ENCODE peak calls at places on chromosomes 7 and 10, in four cellular contexts. One of them, this sample, is unnamed.
A peak's percentile ranks its signal among the peaks of the same experiment; 100 is the strongest.

GRCh38 chr10:95906675-95907453 is 911 bp upstream of the CC2D2B start:
- DNase-seq in stimulated activated CD8-positive, alpha-beta memory T cell treated with anti-CD3 and anti-CD28 coated beads, Interleukin-2, amount 100 ng/mL, for 48 hours: peak; percentile 21
- DNase-seq in heart right ventricle: no peak
- DNase-seq in stimulated activated CD4-positive, alpha-beta T cell treated with anti-CD3 and anti-CD28 coated beads, Interleukin-1b, Interleukin-23, amount 100 ng/mL, for 24 hours: peak; percentile 2
- DNase-seq in this sample: peak; percentile 78

GRCh38 chr7:153404781-153405279 is 645.3 kb downstream of the ACTR3B start:
- DNase-seq in heart right ventricle: no peak
- DNase-seq in stimulated activated CD4-positive, alpha-beta T cell treated with anti-CD3 and anti-CD28 coated beads, Interleukin-1b, Interleukin-23, amount 100 ng/mL, for 24 hours: no peak
- DNase-seq in stimulated activated CD8-positive, alpha-beta memory T cell treated with anti-CD3 and anti-CD28 coated beads, Interleukin-2, amount 100 ng/mL, for 48 hours: no peak
- DNase-seq in this sample: no peak

GRCh38 chr7:36967387-36967786 is 243.1 kb upstream of the AOAH start:
- DNase-seq in stimulated activated CD4-positive, alpha-beta T cell treated with anti-CD3 and anti-CD28 coated beads, Interleukin-1b, Interleukin-23, amount 100 ng/mL, for 24 hours: no peak
- DNase-seq in stimulated activated CD8-positive, alpha-beta memory T cell treated with anti-CD3 and anti-CD28 coated beads, Interleukin-2, amount 100 ng/mL, for 48 hours: no peak
- DNase-seq in heart right ventricle: peak; percentile 20
- DNase-seq in this sample: peak; percentile 72

GRCh38 chr7:154640917-154641316 is 362.0 kb downstream of the PAXIP1 start:
- DNase-seq in heart right ventricle: no peak
- DNase-seq in stimulated activated CD4-positive, alpha-beta T cell treated with anti-CD3 and anti-CD28 coated beads, Interleukin-1b, Interleukin-23, amount 100 ng/mL, for 24 hours: no peak
- DNase-seq in stimulated activated CD8-positive, alpha-beta memory T cell treated with anti-CD3 and anti-CD28 coated beads, Interleukin-2, amount 100 ng/mL, for 48 hours: no peak
- DNase-seq in this sample: no peak

GRCh38 chr10:97687785-97688781 is 1.0 kb upstream of the AVPI1 start:
- DNase-seq in stimulated activated CD4-positive, alpha-beta T cell treated with anti-CD3 and anti-CD28 coated beads, Interleukin-1b, Interleukin-23, amount 100 ng/mL, for 24 hours: no peak
- DNase-seq in stimulated activated CD8-positive, alpha-beta memory T cell treated with anti-CD3 and anti-CD28 coated beads, Interleukin-2, amount 100 ng/mL, for 48 hours: no peak
- DNase-seq in heart right ventricle: no peak
- DNase-seq in this sample: peak; percentile 27

GRCh38 chr10:45518741-45519140 is 144.7 kb downstream of the ALOX5 start:
- DNase-seq in stimulated activated CD8-positive, alpha-beta memory T cell treated with anti-CD3 and anti-CD28 coated beads, Interleukin-2, amount 100 ng/mL, for 48 hours: no peak
- DNase-seq in stimulated activated CD4-positive, alpha-beta T cell treated with anti-CD3 and anti-CD28 coated beads, Interleukin-1b, Interleukin-23, amount 100 ng/mL, for 24 hours: no peak
- DNase-seq in heart right ventricle: no peak
- DNase-seq in this sample: no peak

GRCh38 chr10:103649654-103650423 is 156.3 kb downstream of the NEURL1 start:
- DNase-seq in stimulated activated CD8-positive, alpha-beta memory T cell treated with anti-CD3 and anti-CD28 coated beads, Interleukin-2, amount 100 ng/mL, for 48 hours: no peak
- DNase-seq in stimulated activated CD4-positive, alpha-beta T cell treated with anti-CD3 and anti-CD28 coated beads, Interleukin-1b, Interleukin-23, amount 100 ng/mL, for 24 hours: no peak
- DNase-seq in heart right ventricle: peak; percentile 9
- DNase-seq in this sample: no peak

GRCh38 chr7:137664846-137665245 is 181.9 kb downstream of the DGKI start:
- DNase-seq in stimulated activated CD4-positive, alpha-beta T cell treated with anti-CD3 and anti-CD28 coated beads, Interleukin-1b, Interleukin-23, amount 100 ng/mL, for 24 hours: no peak
- DNase-seq in stimulated activated CD8-positive, alpha-beta memory T cell treated with anti-CD3 and anti-CD28 coated beads, Interleukin-2, amount 100 ng/mL, for 48 hours: no peak
- DNase-seq in heart right ventricle: no peak
- DNase-seq in this sample: no peak

GRCh38 chr10:62384057-62384446 is 9.9 kb downstream of the ZNF365 start:
- DNase-seq in stimulated activated CD4-positive, alpha-beta T cell treated with anti-CD3 and anti-CD28 coated beads, Interleukin-1b, Interleukin-23, amount 100 ng/mL, for 24 hours: no peak
- DNase-seq in stimulated activated CD8-positive, alpha-beta memory T cell treated with anti-CD3 and anti-CD28 coated beads, Interleukin-2, amount 100 ng/mL, for 48 hours: peak; percentile 20
- DNase-seq in heart right ventricle: no peak
- DNase-seq in this sample: peak; percentile 31

GRCh38 chr10:14010083-14010551 is 320.6 kb downstream of the FRMD4A start:
- DNase-seq in stimulated activated CD8-positive, alpha-beta memory T cell treated with anti-CD3 and anti-CD28 coated beads, Interleukin-2, amount 100 ng/mL, for 48 hours: no peak
- DNase-seq in heart right ventricle: no peak
- DNase-seq in stimulated activated CD4-positive, alpha-beta T cell treated with anti-CD3 and anti-CD28 coated beads, Interleukin-1b, Interleukin-23, amount 100 ng/mL, for 24 hours: no peak
- DNase-seq in this sample: peak; percentile 63

GRCh38 chr10:107085661-107086525 is 78.6 kb downstream of the SORCS1 start:
- DNase-seq in stimulated activated CD8-positive, alpha-beta memory T cell treated with anti-CD3 and anti-CD28 coated beads, Interleukin-2, amount 100 ng/mL, for 48 hours: no peak
- DNase-seq in stimulated activated CD4-positive, alpha-beta T cell treated with anti-CD3 and anti-CD28 coated beads, Interleukin-1b, Interleukin-23, amount 100 ng/mL, for 24 hours: no peak
- DNase-seq in heart right ventricle: no peak
- DNase-seq in this sample: no peak

GRCh38 chr10:12960939-12961338 is 40.6 kb downstream of the CCDC3 start:
- DNase-seq in stimulated activated CD8-positive, alpha-beta memory T cell treated with anti-CD3 and anti-CD28 coated beads, Interleukin-2, amount 100 ng/mL, for 48 hours: no peak
- DNase-seq in stimulated activated CD4-positive, alpha-beta T cell treated with anti-CD3 and anti-CD28 coated beads, Interleukin-1b, Interleukin-23, amount 100 ng/mL, for 24 hours: no peak
- DNase-seq in heart right ventricle: no peak
- DNase-seq in this sample: no peak

GRCh38 chr10:4372601-4373000 is 453.4 kb upstream of the AKR1E2 start:
- DNase-seq in heart right ventricle: no peak
- DNase-seq in stimulated activated CD4-positive, alpha-beta T cell treated with anti-CD3 and anti-CD28 coated beads, Interleukin-1b, Interleukin-23, amount 100 ng/mL, for 24 hours: no peak
- DNase-seq in stimulated activated CD8-positive, alpha-beta memory T cell treated with anti-CD3 and anti-CD28 coated beads, Interleukin-2, amount 100 ng/mL, for 48 hours: no peak
- DNase-seq in this sample: peak; percentile 93

GRCh38 chr7:19146699-19147098 is 1.5 kb upstream of the FERD3L start:
- DNase-seq in stimulated activated CD4-positive, alpha-beta T cell treated with anti-CD3 and anti-CD28 coated beads, Interleukin-1b, Interleukin-23, amount 100 ng/mL, for 24 hours: no peak
- DNase-seq in stimulated activated CD8-positive, alpha-beta memory T cell treated with anti-CD3 and anti-CD28 coated beads, Interleukin-2, amount 100 ng/mL, for 48 hours: no peak
- DNase-seq in heart right ventricle: no peak
- DNase-seq in this sample: peak; percentile 12

GRCh38 chr10:110857265-110858158 is 14.2 kb upstream of the PDCD4 start:
- DNase-seq in heart right ventricle: no peak
- DNase-seq in stimulated activated CD4-positive, alpha-beta T cell treated with anti-CD3 and anti-CD28 coated beads, Interleukin-1b, Interleukin-23, amount 100 ng/mL, for 24 hours: no peak
- DNase-seq in stimulated activated CD8-positive, alpha-beta memory T cell treated with anti-CD3 and anti-CD28 coated beads, Interleukin-2, amount 100 ng/mL, for 48 hours: no peak
- DNase-seq in this sample: peak; percentile 14

GRCh38 chr10:121783782-121784372 is 144.0 kb downstream of the ATE1 start:
- DNase-seq in stimulated activated CD4-positive, alpha-beta T cell treated with anti-CD3 and anti-CD28 coated beads, Interleukin-1b, Interleukin-23, amount 100 ng/mL, for 24 hours: no peak
- DNase-seq in stimulated activated CD8-positive, alpha-beta memory T cell treated with anti-CD3 and anti-CD28 coated beads, Interleukin-2, amount 100 ng/mL, for 48 hours: no peak
- DNase-seq in heart right ventricle: no peak
- DNase-seq in this sample: no peak

GRCh38 chr10:68561804-68562649 is 1.9 kb downstream of the TET1 start:
- DNase-seq in stimulated activated CD8-positive, alpha-beta memory T cell treated with anti-CD3 and anti-CD28 coated beads, Interleukin-2, amount 100 ng/mL, for 48 hours: no peak
- DNase-seq in stimulated activated CD4-positive, alpha-beta T cell treated with anti-CD3 and anti-CD28 coated beads, Interleukin-1b, Interleukin-23, amount 100 ng/mL, for 24 hours: no peak
- DNase-seq in heart right ventricle: no peak
- DNase-seq in this sample: no peak

GRCh38 chr10:88810196-88810961 is 7.8 kb downstream of the LIPM start:
- DNase-seq in heart right ventricle: no peak
- DNase-seq in stimulated activated CD8-positive, alpha-beta memory T cell treated with anti-CD3 and anti-CD28 coated beads, Interleukin-2, amount 100 ng/mL, for 48 hours: no peak
- DNase-seq in stimulated activated CD4-positive, alpha-beta T cell treated with anti-CD3 and anti-CD28 coated beads, Interleukin-1b, Interleukin-23, amount 100 ng/mL, for 24 hours: peak; percentile 5
- DNase-seq in this sample: peak; percentile 64

GRCh38 chr7:47724335-47724982 is 142.5 kb upstream of the TNS3 start:
- DNase-seq in stimulated activated CD4-positive, alpha-beta T cell treated with anti-CD3 and anti-CD28 coated beads, Interleukin-1b, Interleukin-23, amount 100 ng/mL, for 24 hours: no peak
- DNase-seq in heart right ventricle: no peak
- DNase-seq in stimulated activated CD8-positive, alpha-beta memory T cell treated with anti-CD3 and anti-CD28 coated beads, Interleukin-2, amount 100 ng/mL, for 48 hours: no peak
- DNase-seq in this sample: peak; percentile 74

GRCh38 chr10:97882142-97883091 is 32.8 kb downstream of the GOLGA7B start:
- DNase-seq in stimulated activated CD4-positive, alpha-beta T cell treated with anti-CD3 and anti-CD28 coated beads, Interleukin-1b, Interleukin-23, amount 100 ng/mL, for 24 hours: no peak
- DNase-seq in heart right ventricle: no peak
- DNase-seq in stimulated activated CD8-positive, alpha-beta memory T cell treated with anti-CD3 and anti-CD28 coated beads, Interleukin-2, amount 100 ng/mL, for 48 hours: no peak
- DNase-seq in this sample: peak; percentile 83

GRCh38 chr10:58806323-58806722 is 293.7 kb downstream of the BICC1 start:
- DNase-seq in heart right ventricle: no peak
- DNase-seq in stimulated activated CD8-positive, alpha-beta memory T cell treated with anti-CD3 and anti-CD28 coated beads, Interleukin-2, amount 100 ng/mL, for 48 hours: no peak
- DNase-seq in stimulated activated CD4-positive, alpha-beta T cell treated with anti-CD3 and anti-CD28 coated beads, Interleukin-1b, Interleukin-23, amount 100 ng/mL, for 24 hours: no peak
- DNase-seq in this sample: no peak

GRCh38 chr7:55325371-55325792 is 39.8 kb upstream of the LANCL2 start:
- DNase-seq in stimulated activated CD4-positive, alpha-beta T cell treated with anti-CD3 and anti-CD28 coated beads, Interleukin-1b, Interleukin-23, amount 100 ng/mL, for 24 hours: no peak
- DNase-seq in stimulated activated CD8-positive, alpha-beta memory T cell treated with anti-CD3 and anti-CD28 coated beads, Interleukin-2, amount 100 ng/mL, for 48 hours: no peak
- DNase-seq in heart right ventricle: peak; percentile 43
- DNase-seq in this sample: no peak

GRCh38 chr7:73612598-73613269 is 11.6 kb downstream of the MLXIPL start:
- DNase-seq in stimulated activated CD4-positive, alpha-beta T cell treated with anti-CD3 and anti-CD28 coated beads, Interleukin-1b, Interleukin-23, amount 100 ng/mL, for 24 hours: no peak
- DNase-seq in stimulated activated CD8-positive, alpha-beta memory T cell treated with anti-CD3 and anti-CD28 coated beads, Interleukin-2, amount 100 ng/mL, for 48 hours: no peak
- DNase-seq in heart right ventricle: no peak
- DNase-seq in this sample: peak; percentile 47

GRCh38 chr10:19498348-19499290 is 317.6 kb upstream of the PLXDC2 start:
- DNase-seq in stimulated activated CD4-positive, alpha-beta T cell treated with anti-CD3 and anti-CD28 coated beads, Interleukin-1b, Interleukin-23, amount 100 ng/mL, for 24 hours: no peak
- DNase-seq in stimulated activated CD8-positive, alpha-beta memory T cell treated with anti-CD3 and anti-CD28 coated beads, Interleukin-2, amount 100 ng/mL, for 48 hours: no peak
- DNase-seq in heart right ventricle: no peak
- DNase-seq in this sample: no peak

GRCh38 chr7:130021105-130021834 is 29.9 kb downstream of the ZC3HC1 start:
- DNase-seq in stimulated activated CD8-positive, alpha-beta memory T cell treated with anti-CD3 and anti-CD28 coated beads, Interleukin-2, amount 100 ng/mL, for 48 hours: no peak
- DNase-seq in stimulated activated CD4-positive, alpha-beta T cell treated with anti-CD3 and anti-CD28 coated beads, Interleukin-1b, Interleukin-23, amount 100 ng/mL, for 24 hours: no peak
- DNase-seq in heart right ventricle: peak; percentile 18
- DNase-seq in this sample: no peak

GRCh38 chr10:107032700-107033401 is 131.7 kb downstream of the SORCS1 start:
- DNase-seq in heart right ventricle: no peak
- DNase-seq in stimulated activated CD4-positive, alpha-beta T cell treated with anti-CD3 and anti-CD28 coated beads, Interleukin-1b, Interleukin-23, amount 100 ng/mL, for 24 hours: no peak
- DNase-seq in stimulated activated CD8-positive, alpha-beta memory T cell treated with anti-CD3 and anti-CD28 coated beads, Interleukin-2, amount 100 ng/mL, for 48 hours: no peak
- DNase-seq in this sample: no peak

GRCh38 chr7:154171422-154171821 is 119.2 kb downstream of the DPP6 start:
- DNase-seq in stimulated activated CD8-positive, alpha-beta memory T cell treated with anti-CD3 and anti-CD28 coated beads, Interleukin-2, amount 100 ng/mL, for 48 hours: no peak
- DNase-seq in stimulated activated CD4-positive, alpha-beta T cell treated with anti-CD3 and anti-CD28 coated beads, Interleukin-1b, Interleukin-23, amount 100 ng/mL, for 24 hours: no peak
- DNase-seq in heart right ventricle: no peak
- DNase-seq in this sample: no peak

GRCh38 chr10:6053816-6054581 is 8.2 kb downstream of the IL2RA start:
- DNase-seq in stimulated activated CD4-positive, alpha-beta T cell treated with anti-CD3 and anti-CD28 coated beads, Interleukin-1b, Interleukin-23, amount 100 ng/mL, for 24 hours: no peak
- DNase-seq in stimulated activated CD8-positive, alpha-beta memory T cell treated with anti-CD3 and anti-CD28 coated beads, Interleukin-2, amount 100 ng/mL, for 48 hours: no peak
- DNase-seq in heart right ventricle: peak; percentile 67
- DNase-seq in this sample: no peak

This sample was measured in endothelial cell of umbilical vein.